ENCODE peak calls at places on chromosome 13, in eight cellular contexts. A is foreskin fibroblast, X is psoas muscle, P is breast epithelium, J is body of pancreas, R is gastrocnemius medialis, I is WERI-Rb-1, G is brain microvascular endothelial cell. T is an unnamed sample.

GRCh38 chr13:63408227-63409202 is 1992.9 kb upstream of the PCDH20 start:
- DNase-seq in P (no peak), R (no peak), G (peak; percentile 33), A (peak; percentile 80), X (no peak), J (no peak), I (no peak), T (no peak)

GRCh38 chr13:110388141-110388943 is 81.3 kb downstream of the COL4A2 start:
- DNase-seq in G (peak; percentile 94), X (peak; percentile 43), A (peak; percentile 69), R (no peak), P (peak; percentile 50), I (no peak), J (no peak), T (no peak)

GRCh38 chr13:40187324-40187795 is 479.1 kb downstream of the FOXO1 start:
- DNase-seq in R (no peak), I (no peak), G (no peak), A (no peak), P (no peak), X (no peak), J (no peak), T (no peak)

GRCh38 chr13:86946734-86947133 is 724.4 kb upstream of the SLITRK5 start:
- DNase-seq in R (no peak), J (no peak), X (no peak), I (no peak), A (no peak), G (no peak), P (no peak), T (no peak)

GRCh38 chr13:74687452-74688180 is 553.4 kb upstream of the KLF12 start:
- DNase-seq in P (no peak), X (no peak), I (no peak), J (no peak), G (no peak), R (no peak), A (peak; percentile 13), T (no peak)

GRCh38 chr13:91313103-91313502 is 34.4 kb upstream of the MIR17HG start:
- DNase-seq in G (peak; percentile 3), X (no peak), J (peak; percentile 22), I (no peak), A (no peak), R (no peak), P (no peak), T (no peak)

GRCh38 chr13:47723898-47724297 is 277.2 kb downstream of the SUCLA2 start:
- DNase-seq in P (no peak), A (no peak), I (no peak), R (no peak), X (no peak), G (no peak), J (no peak), T (no peak)

GRCh38 chr13:107534548-107534947 is 680.8 kb downstream of the LIG4 start:
- DNase-seq in I (no peak), G (no peak), X (no peak), A (no peak), J (no peak), R (no peak), P (no peak), T (no peak)

GRCh38 chr13:80251403-80251802 is 89.5 kb downstream of the SPRY2 start:
- DNase-seq in R (no peak), J (no peak), A (peak; percentile 83), G (peak; percentile 52), X (no peak), P (no peak), I (no peak), T (peak; percentile 37)

GRCh38 chr13:95484052-95484451 is 68.5 kb upstream of the CLDN10 start:
- DNase-seq in A (no peak), I (no peak), G (no peak), R (no peak), X (no peak), J (no peak), P (no peak), T (no peak)

GRCh38 chr13:28379371-28380083 is 115.4 kb downstream of the FLT1 start:
- DNase-seq in P (no peak), G (no peak), I (no peak), X (no peak), A (no peak), J (no peak), R (no peak), T (no peak)

GRCh38 chr13:61453121-61453520 is 37.5 kb upstream of the PCDH20 start:
- DNase-seq in P (no peak), R (no peak), I (no peak), J (no peak), A (no peak), X (no peak), G (no peak), T (no peak)

GRCh38 chr13:60922526-60923231 is 493.0 kb downstream of the PCDH20 start:
- DNase-seq in J (no peak), I (no peak), P (no peak), A (no peak), X (no peak), G (no peak), R (no peak), T (no peak)

GRCh38 chr13:41107104-41107571 is 25.5 kb downstream of the KBTBD6 start:
- DNase-seq in J (no peak), G (no peak), X (no peak), P (no peak), I (no peak), R (no peak), A (no peak), T (no peak)

DNA sequence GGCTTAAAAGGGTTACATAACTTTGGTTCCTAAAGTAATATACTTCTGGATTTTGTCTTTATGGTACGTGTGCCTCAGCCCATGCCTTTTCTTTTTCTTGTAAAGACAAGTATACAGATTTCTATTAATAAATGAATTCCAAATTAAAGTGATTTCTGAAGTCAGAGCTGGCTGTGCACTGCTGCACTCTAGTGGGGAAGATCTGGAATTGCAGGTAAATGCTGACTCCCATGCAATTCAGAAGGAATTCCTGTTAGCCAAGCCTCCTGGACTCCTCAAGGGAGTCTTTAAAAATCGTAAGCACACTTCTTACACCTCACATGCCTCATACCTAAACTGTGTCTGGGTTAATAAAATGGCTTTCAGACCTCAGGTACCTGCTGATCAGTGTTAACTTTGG is 118.4 kb upstream of the SLC7A1 start:
- DNase-seq in A (peak; percentile 68), I (no peak), J (no peak), X (no peak), R (no peak), G (peak; percentile 14), P (no peak), T (no peak)
- TF ChIP-seq CTCF in A (peak; percentile 64), I (peak; percentile 29), J (no peak), X (peak; percentile 22), R (no peak), G (peak; percentile 79), P (no peak), T (peak; percentile 62)

GRCh38 chr13:113528798-113529180 is 38.3 kb upstream of the DCUN1D2 start:
- DNase-seq in X (no peak), A (no peak), G (no peak), R (no peak), I (peak; percentile 7), P (no peak), J (no peak), T (no peak)

GRCh38 chr13:113527272-113527958 is 36.9 kb upstream of the DCUN1D2 start:
- DNase-seq in J (no peak), X (no peak), R (no peak), G (no peak), I (peak; percentile 7), A (no peak), P (no peak), T (no peak)

GRCh38 chr13:113526466-113527220 is 36.1 kb upstream of the DCUN1D2 start:
- DNase-seq in J (no peak), A (no peak), P (no peak), R (no peak), X (no peak), G (no peak), I (peak; percentile 2), T (no peak)

GRCh38 chr13:113531041-113531873 is 40.7 kb upstream of the DCUN1D2 start:
- DNase-seq in J (no peak), I (no peak), R (no peak), X (no peak), A (no peak), P (no peak), G (no peak), T (no peak)

DNA sequence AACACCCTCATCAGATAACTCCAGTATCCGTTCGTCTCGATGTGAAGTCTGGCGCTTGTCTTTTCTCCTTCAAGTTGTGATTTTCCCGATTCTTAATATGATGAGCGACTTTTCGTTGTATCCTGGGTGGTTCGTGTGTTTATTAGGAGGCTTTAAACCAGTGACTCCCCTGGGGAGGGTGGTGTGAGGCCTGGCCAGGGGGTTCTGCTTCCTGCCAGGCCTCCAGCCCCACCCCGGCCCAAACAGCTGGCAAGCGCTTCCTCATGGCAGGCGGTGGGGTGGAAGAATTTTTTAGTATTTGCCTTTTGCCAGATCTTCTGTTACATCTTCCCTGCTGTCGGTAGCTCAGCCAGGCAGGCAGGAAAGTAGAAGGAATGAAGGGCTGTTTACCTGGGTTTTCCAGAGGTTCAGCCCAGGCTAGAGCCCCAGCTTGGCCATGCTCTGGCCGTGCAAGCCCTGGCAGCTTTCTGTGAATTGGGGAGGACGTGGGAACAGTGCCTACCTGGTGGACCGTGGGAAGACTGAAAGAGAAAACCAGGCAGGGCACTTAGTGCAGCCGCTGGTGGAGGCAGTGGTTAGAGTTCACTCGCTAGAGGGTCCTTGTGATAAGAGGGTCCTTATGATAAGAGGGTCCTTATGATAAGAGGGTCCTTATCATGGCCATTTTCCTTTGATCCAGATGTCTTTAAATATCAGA is 37.7 kb upstream of the DCUN1D2 start:
- DNase-seq in X (no peak), A (no peak), I (peak; percentile 4), R (no peak), J (no peak), G (no peak), P (no peak), T (no peak)
- H3K4me3 ChIP-seq in X (no peak overlapping the region), A (no peak overlapping the region), I (no peak overlapping the region), R (no peak overlapping the region), J (no peak overlapping the region), G (no peak overlapping the region), P (no peak overlapping the region), T (no peak overlapping the region)

DNA sequence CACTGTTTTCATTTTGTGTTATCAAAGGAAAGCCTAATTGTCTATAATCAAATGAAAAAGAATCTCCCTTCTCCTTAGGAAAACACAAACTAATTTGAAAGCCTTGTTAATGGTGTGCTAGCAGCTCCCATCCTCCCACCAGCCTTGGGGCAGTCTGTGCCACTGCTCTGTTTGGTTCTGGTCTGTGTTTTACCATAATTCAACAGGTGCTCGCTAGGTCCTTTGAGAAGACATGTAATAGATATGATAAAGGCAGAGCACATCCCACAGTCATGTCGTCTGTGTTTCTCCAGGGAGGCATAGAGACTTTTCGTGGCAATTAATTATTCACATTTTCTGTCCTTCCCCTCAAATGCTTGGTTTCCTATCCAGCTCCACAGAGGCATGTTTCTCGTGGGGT is 23.8 kb downstream of the FAM124A start:
- DNase-seq in G (no peak), A (no peak), J (no peak), P (no peak), R (no peak), I (no peak), X (no peak), T (no peak)
- TF ChIP-seq CTCF in G (no peak), A (no peak), J (no peak), P (no peak), R (no peak), I (no peak), X (no peak), T (no peak)

DNA sequence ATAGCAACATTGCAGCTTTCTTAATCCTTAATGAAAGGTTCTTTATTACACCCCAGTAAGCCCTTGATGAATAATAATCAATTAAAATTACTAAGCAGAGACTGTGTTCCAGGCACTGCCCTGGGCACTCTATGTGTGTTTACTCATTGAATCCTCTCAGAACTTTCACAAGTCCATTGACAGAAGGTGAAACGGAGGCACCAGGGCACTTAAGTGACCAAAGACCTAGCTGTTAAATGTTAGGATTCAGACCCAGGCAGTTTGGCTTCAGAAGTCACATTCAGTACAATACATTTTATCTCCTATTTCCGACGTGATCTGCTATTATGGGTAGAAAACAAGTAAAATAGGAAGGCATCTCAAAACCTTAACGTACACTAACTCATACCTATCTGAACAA is 2.7 kb downstream of the GPR183 start:
- DNase-seq in J (no peak), I (no peak), R (no peak), G (no peak), X (no peak), P (no peak), A (no peak), T (peak; percentile 46)
- H3K4me3 ChIP-seq in J (no peak overlapping the region), I (no peak overlapping the region), R (no peak overlapping the region), G (no peak overlapping the region), X (no peak overlapping the region), P (no peak overlapping the region), A (no peak overlapping the region), T (peak overlapping the region; percentile 77)

T was measured in HL-60.